ENCODE peak calls at places on chromosomes 5 and 9, in ten cellular contexts. B is foreskin fibroblast, K is uterus, O is NCI-H2081, N is NCI-H187 treated with DMSO at 0.1 percent for 48 hours, W is lung microvascular endothelial cell, Z is EH, R is IMR-90, L is HT1080, I is PC-3. F is an unnamed sample.

GRCh38 chr5:14440598-14441401 is 140.8 kb upstream of the OTULINL start:
- DNase-seq in B (peak; percentile 97), K (peak; percentile 74), O (no peak), N (no peak), W (no peak), Z (peak; percentile 98), R (peak; percentile 97), L (no peak), I (no peak), F (no peak)

GRCh38 chr5:141875022-141875740 is 3.0 kb downstream of the PCDH1 start:
- DNase-seq in B (no peak), K (peak; percentile 9), O (no peak), N (no peak), W (no peak), Z (no peak), R (no peak), L (no peak), I (no peak), F (no peak)

GRCh38 chr9:92035687-92036410 is 79.4 kb downstream of the SPTLC1 start:
- DNase-seq in B (peak; percentile 87), K (peak; percentile 52), O (no peak), N (no peak), W (no peak), Z (peak; percentile 33), R (peak; percentile 94), L (no peak), I (no peak), F (no peak)

GRCh38 chr5:68239485-68239884 is 23.9 kb downstream of the PIK3R1 start:
- DNase-seq in B (peak; percentile 89), K (peak; percentile 70), O (no peak), N (no peak), W (peak; percentile 61), Z (peak; percentile 89), R (peak; percentile 90), L (no peak), I (no peak), F (peak; percentile 77)

GRCh38 chr5:107011530-107012115 is 659.1 kb downstream of the EFNA5 start:
- DNase-seq in B (peak; percentile 9), K (no peak), O (no peak), N (peak; percentile 68), W (no peak), Z (no peak), R (no peak), L (no peak), I (peak; percentile 0), F (no peak)

GRCh38 chr5:71706906-71707305 is 12.2 kb upstream of the CARTPT start:
- DNase-seq in B (no peak), K (no peak), O (no peak), N (no peak), W (no peak), Z (no peak), R (no peak), L (no peak), I (no peak), F (no peak)

GRCh38 chr9:131608469-131609115 is 63.3 kb downstream of the PRRT1B start:
- DNase-seq in B (peak; percentile 91), K (peak; percentile 86), O (no peak), N (no peak), W (peak; percentile 88), Z (peak; percentile 94), R (peak; percentile 87), L (peak; percentile 76), I (peak; percentile 76), F (no peak)

GRCh38 chr9:88736136-88736637 is 201.2 kb downstream of the NXNL2 start:
- DNase-seq in B (no peak), K (no peak), O (no peak), N (no peak), W (no peak), Z (peak; percentile 32), R (no peak), L (no peak), I (no peak), F (no peak)

GRCh38 chr9:136745389-136746218 is 2.7 kb downstream of the LCN6 start:
- DNase-seq in B (no peak), K (peak; percentile 44), O (no peak), N (no peak), W (no peak), Z (no peak), R (no peak), L (no peak), I (no peak), F (no peak)

GRCh38 chr9:107000218-107000617 is 137.3 kb downstream of the ZNF462 start:
- DNase-seq in B (no peak), K (no peak), O (no peak), N (no peak), W (no peak), Z (peak; percentile 5), R (no peak), L (no peak), I (no peak), F (no peak)

GRCh38 chr9:128910906-128911305 is 9.9 kb upstream of the PHYHD1 start:
- DNase-seq in B (no peak), K (no peak), O (no peak), N (no peak), W (no peak), Z (no peak), R (no peak), L (no peak), I (no peak), F (no peak)

GRCh38 chr9:134054891-134055811 is 12.7 kb downstream of the BRD3 start:
- DNase-seq in B (no peak), K (peak; percentile 12), O (no peak), N (no peak), W (no peak), Z (no peak), R (no peak), L (no peak), I (no peak), F (no peak)

GRCh38 chr9:107862329-107862728 is 372.8 kb upstream of the KLF4 start:
- DNase-seq in B (no peak), K (no peak), O (no peak), N (no peak), W (no peak), Z (no peak), R (no peak), L (no peak), I (no peak), F (no peak)

GRCh38 chr5:173859315-173860038 is 28.7 kb upstream of the CPEB4 start:
- DNase-seq in B (no peak), K (no peak), O (no peak), N (no peak), W (no peak), Z (no peak), R (no peak), L (peak; percentile 29), I (peak; percentile 52), F (no peak)

GRCh38 chr9:94993141-94993820 is 266.8 kb downstream of the AOPEP start:
- DNase-seq in B (no peak), K (no peak), O (no peak), N (no peak), W (no peak), Z (peak; percentile 39), R (no peak), L (no peak), I (no peak), F (no peak)

GRCh38 chr5:76765249-76765648 is 49.3 kb downstream of the F2R start:
- DNase-seq in B (peak; percentile 80), K (no peak), O (no peak), N (no peak), W (no peak), Z (peak; percentile 90), R (peak; percentile 95), L (no peak), I (peak; percentile 40), F (no peak)

GRCh38 chr5:19554524-19554923 is 433.5 kb downstream of the CDH18 start:
- DNase-seq in B (no peak), K (no peak), O (no peak), N (no peak), W (no peak), Z (no peak), R (no peak), L (no peak), I (no peak), F (no peak)

GRCh38 chr5:32909207-32909606 is 198.1 kb downstream of the NPR3 start:
- DNase-seq in B (peak; percentile 43), K (no peak), O (no peak), N (no peak), W (no peak), Z (peak; percentile 88), R (peak; percentile 63), L (no peak), I (no peak), F (no peak)

GRCh38 chr5:58893551-58893950 is 310.7 kb downstream of the RAB3C start:
- DNase-seq in B (no peak), K (no peak), O (no peak), N (no peak), W (no peak), Z (no peak), R (no peak), L (no peak), I (no peak), F (no peak)

GRCh38 chr9:129023036-129023907 is 4.9 kb downstream of the SH3GLB2 start:
- DNase-seq in B (peak; percentile 94), K (peak; percentile 64), O (peak; percentile 16), N (no peak), W (no peak), Z (peak; percentile 85), R (peak; percentile 79), L (peak; percentile 81), I (no peak), F (no peak)

GRCh38 chr5:166624573-166624972 is 1666.9 kb upstream of the WWC1 start:
- DNase-seq in B (no peak), K (no peak), O (no peak), N (no peak), W (no peak), Z (no peak), R (no peak), L (no peak), I (no peak), F (no peak)

GRCh38 chr9:121751686-121752445 is 100.4 kb downstream of the DAB2IP start:
- DNase-seq in B (peak; percentile 27), K (no peak), O (no peak), N (no peak), W (no peak), Z (peak; percentile 81), R (no peak), L (no peak), I (no peak), F (no peak)

GRCh38 chr5:35990941-35991592 is at the start of gene UGT3A1:
- DNase-seq in B (no peak), K (no peak), O (no peak), N (peak; percentile 49), W (no peak), Z (no peak), R (no peak), L (no peak), I (no peak), F (no peak)

GRCh38 chr5:37721447-37721871 is 118.4 kb downstream of the GDNF start:
- DNase-seq in B (no peak), K (no peak), O (no peak), N (no peak), W (peak; percentile 62), Z (peak; percentile 63), R (peak; percentile 36), L (peak; percentile 93), I (no peak), F (no peak)

GRCh38 chr5:134948929-134949328 is 18.8 kb upstream of the CATSPER3 start:
- DNase-seq in B (peak; percentile 52), K (peak; percentile 22), O (no peak), N (no peak), W (no peak), Z (peak; percentile 19), R (peak; percentile 48), L (peak; percentile 64), I (peak; percentile 60), F (no peak)

GRCh38 chr5:159184236-159184635 is 25.1 kb downstream of the RNF145 start:
- DNase-seq in B (peak; percentile 29), K (no peak), O (no peak), N (no peak), W (no peak), Z (peak; percentile 59), R (peak; percentile 60), L (no peak), I (no peak), F (no peak)

GRCh38 chr5:10856646-10857332 is 95.8 kb upstream of the DAP start:
- DNase-seq in B (peak; percentile 72), K (peak; percentile 27), O (no peak), N (no peak), W (peak; percentile 59), Z (peak; percentile 84), R (peak; percentile 77), L (peak; percentile 76), I (peak; percentile 62), F (no peak)

GRCh38 chr5:38364825-38365224 is 106.5 kb downstream of the EGFLAM start:
- DNase-seq in B (no peak), K (no peak), O (no peak), N (no peak), W (no peak), Z (no peak), R (no peak), L (no peak), I (no peak), F (no peak)

F was measured in effector memory CD8-positive, alpha-beta T cell.